ENCODE peak calls at places on chromosome 11, in nine cellular contexts. B, L, N, Q, C, F, G, X and T are unnamed samples.
A peak's percentile ranks its signal among the peaks of the same experiment; 100 is the strongest.

GRCh38 chr11:1949302-1949701 is 2.2 kb downstream of the MRPL23 start:
- DNase-seq in Q (no peak), X (no peak), B (no peak), G (no peak), N (no peak), C (no peak), L (no peak), F (no peak), T (no peak)

GRCh38 chr11:104968365-104968855 is at the start of gene CASP4:
- DNase-seq in B (peak; percentile 64), G (no peak), N (peak; percentile 77), L (no peak), Q (no peak), X (peak; percentile 18), F (peak; percentile 85), C (peak; percentile 92), T (no peak)

GRCh38 chr11:111283945-111284481 is 14.3 kb upstream of the POU2AF3 start:
- DNase-seq in N (no peak), G (no peak), Q (no peak), C (peak; percentile 82), X (no peak), L (no peak), F (peak; percentile 96), B (no peak), T (no peak)

GRCh38 chr11:11349051-11349450 is 4.0 kb downstream of the CSNK2A3 start:
- DNase-seq in X (no peak), N (no peak), F (peak; percentile 33), G (no peak), L (no peak), C (peak; percentile 30), Q (no peak), B (no peak), T (no peak)

GRCh38 chr11:1916132-1916985 is 3.1 kb upstream of the TNNT3 start:
- DNase-seq in N (no peak), Q (no peak), B (no peak), G (no peak), L (no peak), C (no peak), X (no peak), F (no peak), T (no peak)

GRCh38 chr11:36600155-36600554 is 2.1 kb upstream of the RAG2 start:
- DNase-seq in C (no peak), B (no peak), L (no peak), X (no peak), F (no peak), G (no peak), Q (no peak), N (no peak), T (no peak)

GRCh38 chr11:6371825-6372224 is 18.4 kb upstream of the SMPD1 start:
- DNase-seq in G (no peak), X (no peak), B (no peak), N (no peak), L (no peak), F (no peak), Q (no peak), C (no peak), T (no peak)

GRCh38 chr11:129292092-129292491 is 83.6 kb upstream of the BARX2 start:
- DNase-seq in G (no peak), F (no peak), B (no peak), N (no peak), X (no peak), C (no peak), L (no peak), Q (no peak), T (no peak)

GRCh38 chr11:7088921-7089320 is at the start of gene RBMXL2:
- DNase-seq in F (no peak), Q (no peak), N (no peak), L (no peak), B (no peak), X (no peak), G (no peak), C (no peak), T (no peak)

GRCh38 chr11:8262552-8263108 is 1.0 kb downstream of the LMO1 start:
- DNase-seq in N (peak; percentile 78), C (peak; percentile 45), X (no peak), F (peak; percentile 31), B (peak; percentile 44), Q (peak; percentile 47), L (no peak), G (no peak), T (peak; percentile 48)

GRCh38 chr11:128405693-128406364 is 181.5 kb downstream of the ETS1 start:
- DNase-seq in N (no peak), X (no peak), B (no peak), F (no peak), Q (no peak), C (peak; percentile 57), G (no peak), L (no peak), T (no peak)

GRCh38 chr11:126992804-126993111 is 7.8 kb downstream of the KIRREL3 start:
- DNase-seq in F (peak; percentile 82), L (no peak), Q (no peak), G (no peak), N (peak; percentile 78), X (peak; percentile 29), C (peak; percentile 25), B (no peak), T (no peak)

GRCh38 chr11:47860526-47860925 is 12.4 kb upstream of the NUP160 start:
- DNase-seq in F (no peak), C (no peak), N (no peak), X (no peak), L (no peak), B (no peak), Q (no peak), G (no peak), T (no peak)

GRCh38 chr11:88819616-88820015 is 246.2 kb downstream of the GRM5 start:
- DNase-seq in C (no peak), Q (no peak), B (no peak), F (no peak), L (no peak), X (no peak), G (no peak), N (no peak), T (no peak)

GRCh38 chr11:77609234-77609633 is 19.5 kb downstream of the AQP11 start:
- DNase-seq in C (no peak), X (no peak), G (no peak), F (no peak), N (no peak), Q (no peak), B (no peak), L (no peak), T (no peak)